ENCODE peak calls at places on chromosome 9, in ten cellular contexts. G is suprapubic skin, C is psoas muscle, V is GM20000, K is NB4, J is endothelial cell, I is body of pancreas, Y is nephron progenitor cell, M is cardiac fibroblast, X is mesothelial cell of epicardium. S is an unnamed sample.

GRCh38 chr9:134634667-134635230 is 6.9 kb upstream of the COL5A1 start:
- DNase-seq in G (peak; percentile 30), C (peak; percentile 34), V (no peak), K (no peak), J (no peak), I (no peak), Y (no peak), M (no peak), X (no peak), S (no peak)

GRCh38 chr9:121888438-121888775 is 204.7 kb downstream of the TTLL11 start:
- DNase-seq in G (no peak), C (no peak), V (no peak), K (no peak), J (no peak), I (no peak), Y (no peak), M (peak; percentile 48), X (no peak), S (no peak)

GRCh38 chr9:124285903-124286291 is 28.1 kb downstream of the NEK6 start:
- DNase-seq in G (peak; percentile 90), C (peak; percentile 67), V (peak; percentile 78), K (peak; percentile 94), J (no peak), I (peak; percentile 57), Y (no peak), M (peak; percentile 98), X (no peak), S (peak; percentile 81)

GRCh38 chr9:123772967-123773366 is 157.0 kb downstream of the DENND1A start:
- DNase-seq in G (no peak), C (no peak), V (no peak), K (peak; percentile 17), J (no peak), I (no peak), Y (no peak), M (no peak), X (no peak), S (no peak)

GRCh38 chr9:115237383-115238087 is 119.6 kb upstream of the TNC start:
- DNase-seq in G (peak; percentile 75), C (peak; percentile 60), V (no peak), K (no peak), J (no peak), I (no peak), Y (no peak), M (peak; percentile 8), X (no peak), S (no peak)

GRCh38 chr9:37998881-37999311 is 70.1 kb downstream of the SHB start:
- DNase-seq in G (no peak), C (no peak), V (no peak), K (peak; percentile 82), J (no peak), I (no peak), Y (no peak), M (no peak), X (no peak), S (no peak)

GRCh38 chr9:105647595-105648349 is 14.5 kb upstream of the TAL2 start:
- DNase-seq in G (no peak), C (no peak), V (no peak), K (peak; percentile 72), J (no peak), I (no peak), Y (no peak), M (no peak), X (no peak), S (no peak)

GRCh38 chr9:38047301-38048251 is 21.5 kb downstream of the SHB start:
- DNase-seq in G (no peak), C (peak; percentile 61), V (no peak), K (peak; percentile 23), J (peak; percentile 62), I (peak; percentile 86), Y (peak; percentile 35), M (peak; percentile 82), X (no peak), S (no peak)

GRCh38 chr9:20562051-20562450 is 60.2 kb downstream of the MLLT3 start:
- DNase-seq in G (no peak), C (no peak), V (no peak), K (peak; percentile 37), J (no peak), I (no peak), Y (no peak), M (no peak), X (no peak), S (no peak)

GRCh38 chr9:134875376-134875775 is 5.2 kb upstream of the FCN2 start:
- DNase-seq in G (no peak), C (no peak), V (no peak), K (peak; percentile 69), J (no peak), I (no peak), Y (no peak), M (no peak), X (no peak), S (no peak)

DNA sequence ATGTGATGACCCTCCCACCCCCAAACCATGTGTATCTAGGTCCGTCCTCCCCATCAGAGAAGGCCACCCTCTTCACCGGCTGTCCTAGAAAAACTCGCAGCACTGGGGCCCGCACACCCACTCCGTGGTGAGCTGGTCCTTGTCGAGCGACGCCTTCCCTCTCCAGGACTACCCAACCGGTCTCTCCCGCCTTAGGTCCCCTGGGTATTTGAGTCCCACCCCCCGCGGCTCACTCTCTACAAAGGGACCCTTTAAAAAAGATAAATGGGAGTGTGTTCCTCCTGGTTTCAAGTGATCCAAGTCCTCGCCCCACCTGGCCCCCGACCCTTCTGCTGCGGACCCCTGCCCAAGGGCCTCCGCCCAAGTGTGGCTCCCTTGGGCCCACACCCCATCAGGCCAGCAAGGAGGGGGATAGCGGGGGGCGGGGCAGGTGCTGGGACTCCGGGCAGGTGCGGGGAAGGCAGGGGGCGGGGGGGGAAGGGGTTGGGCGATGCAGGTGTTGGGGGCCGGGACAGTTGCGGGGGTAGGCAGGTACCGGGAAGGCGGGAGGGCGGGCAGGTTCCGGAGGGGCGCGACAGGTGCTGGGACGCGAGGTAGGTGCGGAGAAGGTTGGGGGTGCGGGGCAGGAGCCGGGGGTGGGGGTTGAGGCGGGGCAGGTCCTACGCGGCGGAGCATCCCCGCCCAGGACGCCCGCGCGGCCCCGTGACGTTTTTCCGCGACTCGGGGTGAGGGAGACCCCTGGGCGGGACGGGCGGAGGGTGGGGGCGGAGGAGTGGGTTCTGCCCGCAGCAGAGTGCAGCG is 941 bp upstream of the ARRDC1 start:
- DNase-seq in G (no peak), C (no peak), V (no peak), K (peak; percentile 41), J (no peak), I (peak; percentile 21), Y (no peak), M (no peak), X (no peak), S (no peak)
- TF ChIP-seq CTCF in G (no peak), C (no peak), V (no peak), K (no peak), J (no peak), I (no peak), Y (no peak), M (no peak), X (no peak), S (no peak)

DNA sequence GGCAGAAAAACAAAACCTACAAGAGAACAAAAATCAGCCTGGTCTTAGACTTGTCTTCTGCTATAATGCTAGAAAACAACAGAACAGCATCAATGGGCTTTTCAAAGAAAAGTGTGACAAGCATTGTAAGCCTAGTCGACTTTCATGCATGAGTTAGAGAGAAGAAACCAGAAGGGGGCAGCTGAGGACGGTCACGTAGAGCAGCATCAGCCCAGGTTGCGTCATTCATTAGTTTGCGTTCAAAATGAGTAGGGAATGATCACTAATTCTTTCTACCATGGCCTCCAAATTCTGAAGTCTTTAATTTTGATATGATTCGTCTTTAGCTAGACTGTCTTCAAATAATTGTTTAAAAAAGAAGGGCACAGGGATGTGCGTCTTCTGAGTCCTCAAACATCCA is 4.7 kb upstream of the ISCA1 start:
- DNase-seq in G (no peak), C (no peak), V (no peak), K (peak; percentile 68), J (peak; percentile 47), I (no peak), Y (peak; percentile 38), M (peak; percentile 69), X (no peak), S (no peak)
- TF ChIP-seq CTCF in G (no peak), C (no peak), V (no peak), K (peak; percentile 37), J (peak; percentile 31), I (no peak), Y (peak; percentile 42), M (peak; percentile 37), X (no peak), S (peak; percentile 29)

DNA sequence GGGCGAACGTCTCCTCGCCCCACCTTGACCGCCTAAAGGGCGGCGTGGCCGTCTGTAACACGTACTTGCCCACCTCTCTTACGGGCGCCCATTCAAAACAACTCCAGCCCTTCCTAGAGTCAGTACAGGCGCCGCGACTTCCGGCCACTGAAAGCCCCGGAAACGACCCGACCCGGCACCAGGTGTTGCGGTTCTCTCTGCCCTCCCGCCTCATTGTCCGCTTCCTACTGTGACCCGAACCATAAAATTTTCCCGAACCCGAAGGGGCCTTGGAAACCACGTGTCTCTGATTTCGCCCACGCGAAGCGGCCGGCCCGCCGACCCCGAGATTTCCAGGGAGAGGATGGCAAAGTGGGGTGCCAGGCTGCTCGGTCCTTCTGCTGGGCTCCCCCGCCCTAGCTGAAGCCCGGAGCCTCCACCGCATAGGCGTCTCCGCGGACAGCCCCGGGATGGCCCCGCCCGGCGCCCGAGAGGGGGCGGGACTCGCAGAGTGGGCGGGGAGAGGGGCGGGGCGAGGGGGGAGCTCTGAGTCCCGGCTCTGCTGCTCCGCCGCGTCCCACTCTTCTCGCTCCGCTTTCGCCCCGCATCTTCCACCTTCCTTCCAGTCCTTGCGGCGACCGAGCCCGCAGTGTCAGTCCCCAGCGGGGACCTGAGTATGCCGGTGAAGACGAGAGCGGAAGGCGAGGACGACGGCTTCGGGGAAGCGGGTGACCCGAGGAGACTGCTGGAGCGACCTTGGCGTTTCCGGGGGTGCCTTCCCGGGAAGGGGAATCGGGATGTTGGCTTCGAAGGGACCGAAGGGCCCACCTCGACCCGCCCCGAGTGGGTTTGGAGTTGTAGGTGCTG is 684 bp upstream of the PTGES2 start:
- DNase-seq in G (peak; percentile 88), C (peak; percentile 90), V (peak; percentile 92), K (peak; percentile 91), J (peak; percentile 86), I (peak; percentile 84), Y (peak; percentile 83), M (peak; percentile 93), X (peak; percentile 80), S (peak; percentile 92)
- TF ChIP-seq CTCF in G (no peak), C (no peak), V (no peak), K (no peak), J (no peak), I (no peak), Y (no peak), M (no peak), X (no peak), S (no peak)

DNA sequence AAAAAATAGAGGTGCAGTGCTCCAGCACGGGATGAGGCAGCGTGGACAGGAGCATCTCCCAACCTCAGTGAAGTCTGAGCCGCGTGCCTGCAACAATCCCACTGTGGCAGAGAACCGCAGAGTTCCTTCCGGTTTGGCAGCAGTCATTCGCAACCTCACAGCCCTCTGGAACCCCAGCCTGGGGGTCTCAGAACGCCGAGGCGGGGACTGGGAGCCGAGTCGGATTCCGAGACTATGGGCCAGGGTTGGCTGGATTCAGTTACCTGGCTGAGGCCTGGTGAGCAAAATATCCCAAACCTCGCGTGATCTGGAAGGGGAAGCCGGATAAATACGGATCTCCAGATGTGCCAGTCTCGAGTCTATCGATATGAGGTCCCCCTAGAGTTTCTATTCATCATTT is 27.0 kb downstream of the CDKN2A start:
- DNase-seq in G (no peak), C (no peak), V (no peak), K (no peak), J (peak; percentile 17), I (no peak), Y (no peak), M (no peak), X (no peak), S (no peak)
- TF ChIP-seq CTCF in G (no peak), C (no peak), V (no peak), K (no peak), J (no peak), I (no peak), Y (no peak), M (no peak), X (no peak), S (no peak)